ENCODE peak calls at places on chromosomes 13 and 19, in nine cellular contexts. W, H, L, F, Z, G, T, P and X are unnamed samples.

GRCh38 chr13:113742000-113742441 is 17.0 kb upstream of the TMEM255B start:
- DNase-seq in P (no peak), Z (peak; percentile 15), F (peak; percentile 18), T (peak; percentile 40), W (peak; percentile 61), G (peak; percentile 67), L (peak; percentile 43), H (peak; percentile 56), X (no peak)

GRCh38 chr19:55220525-55220924 is 8.0 kb downstream of the TMEM86B start:
- DNase-seq in T (no peak), L (no peak), H (no peak), G (no peak), Z (no peak), W (no peak), F (no peak), P (no peak), X (no peak)

GRCh38 chr19:38004505-38005223 is 97.7 kb downstream of the SIPA1L3 start:
- DNase-seq in L (no peak), Z (peak; percentile 99), P (no peak), T (peak; percentile 55), H (peak; percentile 99), G (peak; percentile 72), W (peak; percentile 92), F (peak; percentile 62), X (peak; percentile 91)

GRCh38 chr19:7482584-7483439 is 6.0 kb downstream of the PEX11G start:
- DNase-seq in H (no peak), P (no peak), F (no peak), G (peak; percentile 57), T (no peak), W (peak; percentile 55), L (no peak), Z (no peak), X (peak; percentile 88)

GRCh38 chr13:98978280-98978679 is 416 bp upstream of the DOCK9 start:
- DNase-seq in W (no peak), H (peak; percentile 90), F (no peak), G (peak; percentile 69), T (no peak), L (no peak), P (no peak), Z (no peak), X (no peak)

GRCh38 chr19:54430306-54431254 is 15.3 kb downstream of the TTYH1 start:
- DNase-seq in L (peak; percentile 90), H (peak; percentile 17), P (no peak), Z (peak; percentile 10), W (no peak), T (no peak), F (peak; percentile 70), G (peak; percentile 74), X (peak; percentile 92)

GRCh38 chr19:41626877-41627276 is at the start of gene CEACAM4:
- DNase-seq in L (peak; percentile 58), P (no peak), F (no peak), G (no peak), T (peak; percentile 40), W (peak; percentile 48), Z (no peak), H (no peak), X (peak; percentile 39)

GRCh38 chr19:18915639-18916038 is 3.5 kb downstream of the COPE start:
- DNase-seq in G (peak; percentile 55), L (no peak), Z (peak; percentile 21), F (peak; percentile 51), T (peak; percentile 36), P (no peak), W (no peak), H (peak; percentile 40), X (no peak)

GRCh38 chr13:36766295-36766694 is 52.7 kb upstream of the RFXAP start:
- DNase-seq in L (no peak), P (no peak), T (no peak), H (peak; percentile 94), G (peak; percentile 60), Z (no peak), F (no peak), W (no peak), X (peak; percentile 79)

GRCh38 chr13:73366241-73366640 is 307.4 kb downstream of the KLF5 start:
- DNase-seq in T (no peak), F (no peak), G (peak; percentile 22), Z (no peak), W (no peak), H (no peak), L (no peak), P (no peak), X (no peak)

GRCh38 chr13:75181906-75182305 is 300.1 kb downstream of the TBC1D4 start:
- DNase-seq in T (no peak), Z (no peak), F (no peak), W (no peak), P (no peak), L (no peak), G (peak; percentile 80), H (peak; percentile 94), X (no peak)

GRCh38 chr13:23488442-23488841 is 54.9 kb upstream of the SACS start:
- DNase-seq in L (no peak), Z (no peak), G (peak; percentile 91), P (no peak), T (no peak), F (no peak), W (no peak), H (peak; percentile 98), X (no peak)

GRCh38 chr13:41746259-41746658 is 214.7 kb downstream of the VWA8 start:
- DNase-seq in F (no peak), P (no peak), T (no peak), G (peak; percentile 67), L (no peak), Z (no peak), W (no peak), H (peak; percentile 90), X (no peak)

GRCh38 chr13:112178769-112179168 is 111.8 kb downstream of the SOX1 start:
- DNase-seq in H (no peak), Z (no peak), W (no peak), F (no peak), T (no peak), P (no peak), L (no peak), G (no peak), X (peak; percentile 28)

GRCh38 chr19:57280913-57281425 is 684 bp downstream of the ZNF460 start:
- DNase-seq in F (no peak), P (no peak), L (no peak), T (no peak), H (peak; percentile 34), Z (no peak), W (no peak), G (peak; percentile 27), X (no peak)

GRCh38 chr19:584240-585001 is 5.3 kb upstream of the HCN2 start:
- DNase-seq in T (peak; percentile 56), G (peak; percentile 44), F (peak; percentile 22), P (no peak), Z (peak; percentile 9), H (peak; percentile 20), L (peak; percentile 82), W (no peak), X (peak; percentile 86)

GRCh38 chr13:75870397-75870801 is 234.3 kb downstream of the LMO7 start:
- DNase-seq in G (peak; percentile 56), W (peak; percentile 23), L (no peak), Z (peak; percentile 25), T (no peak), H (peak; percentile 25), F (no peak), P (no peak), X (no peak)

GRCh38 chr13:111282425-111282824 is 38.0 kb upstream of the TEX29 start:
- DNase-seq in H (no peak), T (no peak), L (no peak), W (no peak), P (no peak), Z (peak; percentile 86), F (peak; percentile 40), G (no peak), X (no peak)

GRCh38 chr19:42345191-42345812 is 19.9 kb downstream of the MEGF8 start:
- DNase-seq in F (no peak), Z (no peak), L (no peak), W (no peak), T (no peak), H (no peak), P (no peak), G (no peak), X (no peak)

GRCh38 chr19:43759515-43759914 is 4.8 kb upstream of the SMG9 start:
- DNase-seq in L (no peak), P (no peak), F (no peak), W (no peak), H (peak; percentile 88), G (peak; percentile 71), Z (no peak), T (no peak), X (peak; percentile 73)